ENCODE peak calls at places on chromosomes 16 and 17, in nine cellular contexts. N is activated T-cell treated with anti-CD3 and anti-CD28 coated beads for 1 hour; V is fibroblast of the aortic adventitia; F is CD4-positive, CD25-positive, alpha-beta regulatory T cell; W is ACHN; D is T-helper 17 cell; U is cardiac fibroblast; K is GM23338; P is OCI-LY7. R is an unnamed sample.

GRCh38 chr17:10805911-10806310 is 2.0 kb upstream of the TMEM238L start:
- DNase-seq in V (no peak), P (no peak), D (no peak), U (no peak), W (no peak), F (no peak), K (no peak), N (no peak), R (no peak)

GRCh38 chr16:56632160-56632847 is at the start of gene MT1M:
- DNase-seq in N (no peak), F (no peak), D (no peak), W (peak), U (no peak), V (no peak), K (peak), P (no peak), R (no peak)

GRCh38 chr16:88380099-88380498 is 2.7 kb upstream of the ZNF469 start:
- DNase-seq in K (no peak), N (no peak), F (no peak), P (no peak), V (no peak), W (no peak), U (no peak), D (no peak), R (no peak)

GRCh38 chr17:50839591-50840310 is 4.4 kb downstream of the WFIKKN2 start:
- DNase-seq in W (no peak), D (no peak), N (no peak), K (no peak), V (no peak), F (no peak), U (no peak), P (no peak), R (no peak)

GRCh38 chr16:53773150-53773846 is 69.3 kb downstream of the FTO start:
- DNase-seq in F (peak), N (no peak), K (peak), P (peak), U (peak), D (no peak), W (peak), V (peak), R (peak)

GRCh38 chr17:18267366-18267765 is 6.9 kb downstream of the MIEF2 start:
- DNase-seq in F (no peak), P (no peak), K (peak), U (no peak), W (no peak), N (no peak), D (no peak), V (no peak), R (no peak)

GRCh38 chr16:9489823-9490467 is 398.5 kb downstream of the HAPSTR1 start:
- DNase-seq in N (no peak), F (no peak), D (no peak), P (no peak), W (no peak), U (no peak), K (peak), V (no peak), R (no peak)

GRCh38 chr17:28725660-28726395 is at the start of gene TLCD1:
- DNase-seq in V (peak), P (peak), F (peak), K (peak), N (peak), W (peak), U (peak), D (peak), R (peak)

GRCh38 chr17:13597723-13598347 is 3.9 kb downstream of the HS3ST3A1 start:
- DNase-seq in N (no peak), D (no peak), U (peak), F (peak), V (peak), P (peak), K (peak), W (peak), R (peak)

GRCh38 chr17:704111-704864 is 10.4 kb downstream of the VPS53 start:
- DNase-seq in P (no peak), F (no peak), K (no peak), V (no peak), U (no peak), D (no peak), N (no peak), W (no peak), R (no peak)

GRCh38 chr16:68406458-68407041 is 41.8 kb downstream of the SMPD3 start:
- DNase-seq in N (no peak), K (no peak), V (no peak), U (no peak), F (no peak), P (no peak), D (no peak), W (no peak), R (peak)

GRCh38 chr17:50027639-50028206 is 28.2 kb upstream of the ITGA3 start:
- DNase-seq in N (no peak), D (no peak), F (no peak), V (peak), K (peak), U (peak), P (no peak), W (peak), R (peak)

GRCh38 chr16:29148867-29149272 is 164.0 kb downstream of the LAT start:
- DNase-seq in V (no peak), P (no peak), D (peak), N (peak), W (no peak), U (no peak), F (peak), K (no peak), R (no peak)

GRCh38 chr17:40564883-40565744 is at the start of gene CCR7:
- DNase-seq in F (peak), W (no peak), V (no peak), P (peak), N (peak), U (no peak), K (no peak), D (peak), R (no peak)

GRCh38 chr16:70750893-70751467 is 50.0 kb downstream of the VAC14 start:
- DNase-seq in U (peak), V (peak), F (peak), D (no peak), W (peak), P (no peak), N (no peak), K (no peak), R (peak)

GRCh38 chr16:3492356-3492755 is 2.9 kb downstream of the C16orf90 start:
- DNase-seq in F (no peak), D (no peak), U (no peak), W (no peak), K (no peak), N (no peak), V (no peak), P (no peak), R (no peak)

GRCh38 chr16:2520784-2521577 is 810 bp downstream of the AMDHD2 start:
- DNase-seq in N (no peak), V (no peak), D (peak), U (no peak), K (peak), P (peak), W (peak), F (peak), R (no peak)

GRCh38 chr17:19747829-19748806 is at the start of gene ALDH3A1:
- DNase-seq in K (no peak), D (no peak), F (no peak), W (no peak), V (no peak), U (no peak), P (no peak), N (no peak), R (no peak)

GRCh38 chr17:50935201-50936124 is 69.3 kb upstream of the TOB1 start:
- DNase-seq in D (no peak), N (no peak), F (no peak), V (no peak), W (no peak), U (peak), K (no peak), P (no peak), R (no peak)

GRCh38 chr16:16073884-16074781 is 124.7 kb downstream of the ABCC1 start:
- DNase-seq in U (peak), D (no peak), V (peak), K (peak), P (peak), F (no peak), W (peak), N (no peak), R (peak)

GRCh38 chr17:59492091-59492451 is 73.3 kb upstream of the DHX40 start:
- DNase-seq in P (no peak), D (no peak), K (peak), U (no peak), F (no peak), N (no peak), W (no peak), V (no peak), R (no peak)

GRCh38 chr17:33207231-33207630 is 85.9 kb downstream of the ASIC2 start:
- DNase-seq in D (no peak), W (no peak), U (no peak), V (no peak), K (no peak), N (no peak), P (no peak), F (no peak), R (no peak)

GRCh38 chr16:65728652-65729051 is 606.8 kb upstream of the CDH11 start:
- DNase-seq in K (peak), W (no peak), F (no peak), P (no peak), D (no peak), V (no peak), N (no peak), U (no peak), R (no peak)

GRCh38 chr17:27473748-27474609 is 17.7 kb downstream of the KSR1 start:
- DNase-seq in K (no peak), N (peak), U (peak), P (peak), D (peak), F (peak), W (no peak), V (no peak), R (no peak)

GRCh38 chr17:62725791-62726249 is 82.3 kb downstream of the MARCHF10 start:
- DNase-seq in N (no peak), D (no peak), K (no peak), P (no peak), V (peak), W (no peak), U (no peak), F (no peak), R (peak)